ENCODE peak calls at places on chromosomes 1 and 21, in five cellular contexts. Z is thoracic aorta, M is sigmoid colon, K is MCF 10A, P is LNCaP clone FGC. L is an unnamed sample.

GRCh38 chr1:99503276-99503747 is 142.6 kb upstream of the PALMD start:
- DNase-seq in Z (no peak), M (no peak), K (peak), P (no peak), L (no peak)

GRCh38 chr1:208029381-208030319 is 118.7 kb upstream of the CD34 start:
- DNase-seq in Z (no peak), M (no peak), K (peak), P (no peak), L (no peak)

GRCh38 chr1:174875306-174875705 is 124.4 kb upstream of the CACYBP start:
- DNase-seq in Z (no peak), M (no peak), K (peak), P (peak), L (no peak)

GRCh38 chr1:207672525-207673130 is 27.7 kb downstream of the CR1L start:
- DNase-seq in Z (no peak), M (no peak), K (peak), P (peak), L (no peak)

GRCh38 chr21:17673261-17674020 is 60.7 kb upstream of the BTG3 start:
- DNase-seq in Z (no peak), M (no peak), K (peak), P (no peak), L (no peak)

GRCh38 chr1:98005326-98006010 is 84.6 kb upstream of the DPYD start:
- DNase-seq in Z (no peak), M (no peak), K (no peak), P (no peak), L (no peak)

GRCh38 chr1:219812491-219813221 is 115.7 kb downstream of the SLC30A10 start:
- DNase-seq in Z (no peak), M (no peak), K (peak), P (peak), L (peak)

GRCh38 chr1:77354996-77355395 is 73.2 kb downstream of the AK5 start:
- DNase-seq in Z (no peak), M (no peak), K (no peak), P (no peak), L (no peak)

GRCh38 chr1:154221815-154222081 is 993 bp downstream of the UBAP2L start:
- DNase-seq in Z (no peak), M (no peak), K (peak), P (no peak), L (no peak)

GRCh38 chr21:45535341-45536081 is 6.7 kb downstream of the SLC19A1 start:
- DNase-seq in Z (no peak), M (peak), K (no peak), P (no peak), L (peak)

GRCh38 chr1:15245593-15246325 is 1.3 kb upstream of the FHAD1 start:
- DNase-seq in Z (no peak), M (peak), K (peak), P (no peak), L (no peak)

GRCh38 chr1:56922070-56922469 is 43.7 kb downstream of the C8B start:
- DNase-seq in Z (no peak), M (no peak), K (no peak), P (no peak), L (no peak)

GRCh38 chr1:234427950-234428646 is 50.9 kb downstream of the TARBP1 start:
- DNase-seq in Z (no peak), M (no peak), K (no peak), P (no peak), L (no peak)

GRCh38 chr1:33128781-33129180 is 47.8 kb downstream of the AZIN2 start:
- DNase-seq in Z (no peak), M (no peak), K (no peak), P (no peak), L (no peak)

GRCh38 chr1:20216574-20216973 is 30.3 kb upstream of the PLA2G2C start:
- DNase-seq in Z (no peak), M (no peak), K (peak), P (no peak), L (no peak)

GRCh38 chr1:44855742-44856141 is 12.7 kb upstream of the PTCH2 start:
- DNase-seq in Z (no peak), M (no peak), K (peak), P (no peak), L (no peak)

GRCh38 chr1:83086346-83086745 is 912.6 kb downstream of the TTLL7 start:
- DNase-seq in Z (no peak), M (no peak), K (peak), P (peak), L (no peak)

GRCh38 chr1:43204394-43204793 is 32.3 kb downstream of the CFAP57 start:
- DNase-seq in Z (no peak), M (no peak), K (no peak), P (no peak), L (no peak)

GRCh38 chr1:230321741-230322420 is 104.3 kb downstream of the PGBD5 start:
- DNase-seq in Z (no peak), M (no peak), K (no peak), P (no peak), L (peak)

GRCh38 chr1:203325004-203325417 is 19.7 kb downstream of the BTG2 start:
- DNase-seq in Z (no peak), M (no peak), K (no peak), P (no peak), L (no peak)

GRCh38 chr1:27785763-27786162 is 12.7 kb downstream of the STX12 start:
- DNase-seq in Z (no peak), M (no peak), K (peak), P (no peak), L (no peak)

GRCh38 chr21:17793675-17794123 is 25.5 kb downstream of the C21orf91 start:
- DNase-seq in Z (no peak), M (no peak), K (no peak), P (no peak), L (no peak)

GRCh38 chr1:116230712-116231111 is 119.5 kb downstream of the MAB21L3 start:
- DNase-seq in Z (no peak), M (no peak), K (no peak), P (no peak), L (no peak)

GRCh38 chr1:169089776-169090175 is 16.7 kb upstream of the ATP1B1 start:
- DNase-seq in Z (no peak), M (no peak), K (no peak), P (no peak), L (no peak)

GRCh38 chr1:171803056-171803455 is 21.6 kb downstream of the METTL13 start:
- DNase-seq in Z (no peak), M (no peak), K (peak), P (no peak), L (no peak)

GRCh38 chr1:1426496-1426960 is 5.5 kb upstream of the ANKRD65 start:
- DNase-seq in Z (no peak), M (no peak), K (no peak), P (no peak), L (no peak)

GRCh38 chr1:117013310-117013850 is 11.8 kb downstream of the CD101 start:
- DNase-seq in Z (no peak), M (no peak), K (no peak), P (peak), L (no peak)

GRCh38 chr1:206609229-206609991 is 2.9 kb downstream of the EIF2D start:
- DNase-seq in Z (no peak), M (no peak), K (no peak), P (no peak), L (no peak)

GRCh38 chr1:53188099-53188498 is 8.5 kb upstream of the CPT2 start:
- DNase-seq in Z (no peak), M (peak), K (no peak), P (no peak), L (no peak)

GRCh38 chr1:53186533-53186932 is 10.1 kb upstream of the CPT2 start:
- DNase-seq in Z (no peak), M (peak), K (no peak), P (no peak), L (no peak)

GRCh38 chr1:53189061-53189460 is 7.6 kb upstream of the CPT2 start:
- DNase-seq in Z (no peak), M (no peak), K (no peak), P (no peak), L (no peak)

GRCh38 chr1:53187371-53187770 is 9.3 kb upstream of the CPT2 start:
- DNase-seq in Z (no peak), M (peak), K (no peak), P (no peak), L (no peak)

GRCh38 chr1:53190210-53190611 is 6.4 kb upstream of the CPT2 start:
- DNase-seq in Z (no peak), M (peak), K (no peak), P (no peak), L (no peak)
- TF ChIP-seq CTCF in Z (no peak), M (no peak), K (no peak), P (no peak), L (no peak)

GRCh38 chr1:39173119-39173994 is 31.1 kb upstream of the MACF1 start:
- DNase-seq in Z (no peak), M (no peak), K (no peak), P (no peak), L (no peak)
- TF ChIP-seq CTCF in Z (no peak), M (peak), K (peak), P (no peak), L (no peak)

DNA sequence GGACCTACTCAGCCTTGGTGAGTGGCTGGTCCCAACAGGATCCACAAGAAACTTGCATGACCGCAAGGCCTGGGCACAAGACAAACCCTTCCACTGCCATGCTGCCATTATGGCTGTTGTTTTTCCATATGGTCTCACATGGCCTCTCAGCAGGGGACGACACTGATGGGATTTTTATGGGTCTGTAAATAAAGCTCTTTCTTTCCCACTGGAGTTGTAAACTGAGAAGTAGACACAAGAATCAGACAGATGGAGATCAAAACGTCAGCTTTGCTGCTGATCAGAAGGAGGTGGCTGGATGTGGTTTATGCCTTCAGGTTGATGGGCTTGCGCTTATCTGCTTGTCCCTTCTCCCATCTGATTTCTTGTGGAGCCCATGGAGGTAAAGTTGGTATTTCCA is 138.1 kb upstream of the KCNJ6 start:
- DNase-seq in Z (no peak), M (no peak), K (no peak), P (no peak), L (no peak)
- TF ChIP-seq CTCF in Z (no peak), M (no peak), K (no peak), P (no peak), L (no peak)

GRCh38 chr1:91020967-91021685 is 709 bp downstream of the ZNF644 start:
- DNase-seq in Z (peak), M (peak), K (peak), P (peak), L (peak)

GRCh38 chr1:91020486-91020885 is 1.3 kb downstream of the ZNF644 start:
- DNase-seq in Z (no peak), M (no peak), K (no peak), P (no peak), L (no peak)

GRCh38 chr1:91015358-91015780 is 6.5 kb downstream of the ZNF644 start:
- DNase-seq in Z (no peak), M (no peak), K (no peak), P (no peak), L (no peak)

GRCh38 chr1:91015794-91016550 is 5.9 kb downstream of the ZNF644 start:
- DNase-seq in Z (no peak), M (no peak), K (peak), P (peak), L (no peak)

GRCh38 chr1:91018006-91018405 is 3.8 kb downstream of the ZNF644 start:
- DNase-seq in Z (no peak), M (no peak), K (no peak), P (no peak), L (no peak)
- TF ChIP-seq CTCF in Z (no peak), M (peak), K (no peak), P (peak), L (peak)

DNA sequence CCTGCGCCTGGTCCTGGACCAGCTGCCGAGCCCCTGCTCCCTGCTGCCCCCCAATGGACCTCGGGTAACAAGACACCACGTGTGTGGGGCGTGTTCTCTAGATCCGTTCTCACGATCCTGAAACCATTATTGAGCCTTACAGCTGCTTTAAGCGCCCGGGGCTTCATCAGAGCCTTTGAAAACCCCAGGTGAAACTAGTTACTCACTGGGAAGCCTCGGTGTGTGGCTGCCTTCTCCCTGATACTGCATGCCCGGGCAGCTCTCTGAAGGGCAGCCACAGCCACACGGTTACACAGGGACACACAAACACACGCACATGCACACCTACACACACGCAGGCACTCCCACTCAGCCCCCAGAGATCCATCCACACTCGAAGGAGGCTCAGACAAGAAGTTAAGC is 5.3 kb downstream of the HES2 start:
- DNase-seq in Z (no peak), M (no peak), K (peak), P (no peak), L (no peak)
- TF ChIP-seq CTCF in Z (no peak), M (no peak), K (peak), P (peak), L (peak)

GRCh38 chr21:29095203-29095602 is 21.8 kb upstream of the CCT8 start:
- DNase-seq in Z (no peak), M (no peak), K (no peak), P (no peak), L (no peak)

GRCh38 chr21:29096619-29097018 is 23.2 kb upstream of the CCT8 start:
- DNase-seq in Z (no peak), M (no peak), K (no peak), P (no peak), L (no peak)

GRCh38 chr21:29098156-29098555 is 24.7 kb upstream of the CCT8 start:
- DNase-seq in Z (no peak), M (no peak), K (no peak), P (no peak), L (no peak)

GRCh38 chr21:29091032-29091431 is 17.6 kb upstream of the CCT8 start:
- DNase-seq in Z (no peak), M (no peak), K (peak), P (no peak), L (no peak)

GRCh38 chr21:29092102-29092959 is 18.9 kb upstream of the CCT8 start:
- DNase-seq in Z (no peak), M (no peak), K (peak), P (no peak), L (no peak)
- TF ChIP-seq CTCF in Z (no peak), M (no peak), K (no peak), P (no peak), L (no peak)

GRCh38 chr1:178052650-178053461 is 41.0 kb upstream of the RASAL2 start:
- DNase-seq in Z (no peak), M (no peak), K (peak), P (no peak), L (no peak)
- TF ChIP-seq CTCF in Z (no peak), M (no peak), K (no peak), P (no peak), L (no peak)

L was measured in heart right ventricle.